ENCODE peak calls at places on chromosomes 4 and X, in four cellular contexts. One of them, this sample, is unnamed.

GRCh38 chrX:72046447-72046846 is 85.3 kb downstream of the RTL5 start:
- DNase-seq in NCI-H1694 treated with DMSO at 0.1 percent for 48 hours: no peak
- DNase-seq in fibroblast of pulmonary artery: no peak
- DNase-seq in activated effector memory CD4-positive, alpha-beta T cell treated with anti-CD3 and anti-CD28 coated beads, Interleukin-2, amount 50 U/mL, for 16 hours: no peak
- DNase-seq in this sample: no peak

GRCh38 chrX:153948847-153949819 is 4.7 kb upstream of the RENBP start:
- DNase-seq in NCI-H1694 treated with DMSO at 0.1 percent for 48 hours: no peak
- DNase-seq in fibroblast of pulmonary artery: no peak
- DNase-seq in activated effector memory CD4-positive, alpha-beta T cell treated with anti-CD3 and anti-CD28 coated beads, Interleukin-2, amount 50 U/mL, for 16 hours: no peak
- DNase-seq in this sample: no peak

GRCh38 chrX:47751670-47752069 is 85.0 kb upstream of the ZNF81 start:
- DNase-seq in NCI-H1694 treated with DMSO at 0.1 percent for 48 hours: no peak
- DNase-seq in fibroblast of pulmonary artery: peak
- DNase-seq in activated effector memory CD4-positive, alpha-beta T cell treated with anti-CD3 and anti-CD28 coated beads, Interleukin-2, amount 50 U/mL, for 16 hours: peak
- DNase-seq in this sample: no peak

GRCh38 chr4:102575369-102576129 is 74.4 kb downstream of the NFKB1 start:
- DNase-seq in NCI-H1694 treated with DMSO at 0.1 percent for 48 hours: no peak
- DNase-seq in fibroblast of pulmonary artery: no peak
- DNase-seq in activated effector memory CD4-positive, alpha-beta T cell treated with anti-CD3 and anti-CD28 coated beads, Interleukin-2, amount 50 U/mL, for 16 hours: no peak
- DNase-seq in this sample: no peak

GRCh38 chrX:43505759-43506158 is 150.3 kb upstream of the MAOA start:
- DNase-seq in NCI-H1694 treated with DMSO at 0.1 percent for 48 hours: no peak
- DNase-seq in fibroblast of pulmonary artery: no peak
- DNase-seq in activated effector memory CD4-positive, alpha-beta T cell treated with anti-CD3 and anti-CD28 coated beads, Interleukin-2, amount 50 U/mL, for 16 hours: no peak
- DNase-seq in this sample: no peak

GRCh38 chr4:122041312-122041711 is 89.5 kb upstream of the TRPC3 start:
- DNase-seq in NCI-H1694 treated with DMSO at 0.1 percent for 48 hours: no peak
- DNase-seq in fibroblast of pulmonary artery: no peak
- DNase-seq in activated effector memory CD4-positive, alpha-beta T cell treated with anti-CD3 and anti-CD28 coated beads, Interleukin-2, amount 50 U/mL, for 16 hours: no peak
- DNase-seq in this sample: no peak

GRCh38 chr4:22237155-22237751 is 278.6 kb downstream of the ADGRA3 start:
- DNase-seq in NCI-H1694 treated with DMSO at 0.1 percent for 48 hours: no peak
- DNase-seq in fibroblast of pulmonary artery: peak
- DNase-seq in activated effector memory CD4-positive, alpha-beta T cell treated with anti-CD3 and anti-CD28 coated beads, Interleukin-2, amount 50 U/mL, for 16 hours: no peak
- DNase-seq in this sample: peak

GRCh38 chrX:41526268-41526667 is 79.1 kb downstream of the NYX start:
- DNase-seq in NCI-H1694 treated with DMSO at 0.1 percent for 48 hours: no peak
- DNase-seq in fibroblast of pulmonary artery: no peak
- DNase-seq in activated effector memory CD4-positive, alpha-beta T cell treated with anti-CD3 and anti-CD28 coated beads, Interleukin-2, amount 50 U/mL, for 16 hours: no peak
- DNase-seq in this sample: no peak

GRCh38 chr4:5974321-5974720 is 43.9 kb downstream of the C4orf50 start:
- DNase-seq in NCI-H1694 treated with DMSO at 0.1 percent for 48 hours: no peak
- DNase-seq in fibroblast of pulmonary artery: no peak
- DNase-seq in activated effector memory CD4-positive, alpha-beta T cell treated with anti-CD3 and anti-CD28 coated beads, Interleukin-2, amount 50 U/mL, for 16 hours: peak
- DNase-seq in this sample: peak

GRCh38 chr4:111689731-111690130 is 455.5 kb upstream of the FAM241A start:
- DNase-seq in NCI-H1694 treated with DMSO at 0.1 percent for 48 hours: no peak
- DNase-seq in fibroblast of pulmonary artery: no peak
- DNase-seq in activated effector memory CD4-positive, alpha-beta T cell treated with anti-CD3 and anti-CD28 coated beads, Interleukin-2, amount 50 U/mL, for 16 hours: no peak
- DNase-seq in this sample: no peak

GRCh38 chr4:76470064-76470463 is 35.0 kb downstream of the SHROOM3 start:
- DNase-seq in NCI-H1694 treated with DMSO at 0.1 percent for 48 hours: no peak
- DNase-seq in fibroblast of pulmonary artery: no peak
- DNase-seq in activated effector memory CD4-positive, alpha-beta T cell treated with anti-CD3 and anti-CD28 coated beads, Interleukin-2, amount 50 U/mL, for 16 hours: no peak
- DNase-seq in this sample: no peak

GRCh38 chr4:135508006-135508714 is 1306.6 kb upstream of the PABPC4L start:
- DNase-seq in NCI-H1694 treated with DMSO at 0.1 percent for 48 hours: no peak
- DNase-seq in fibroblast of pulmonary artery: peak
- DNase-seq in activated effector memory CD4-positive, alpha-beta T cell treated with anti-CD3 and anti-CD28 coated beads, Interleukin-2, amount 50 U/mL, for 16 hours: no peak
- DNase-seq in this sample: no peak

GRCh38 chrX:21004835-21005234 is 369.4 kb upstream of the CNKSR2 start:
- DNase-seq in NCI-H1694 treated with DMSO at 0.1 percent for 48 hours: no peak
- DNase-seq in fibroblast of pulmonary artery: peak
- DNase-seq in activated effector memory CD4-positive, alpha-beta T cell treated with anti-CD3 and anti-CD28 coated beads, Interleukin-2, amount 50 U/mL, for 16 hours: no peak
- DNase-seq in this sample: no peak

GRCh38 chrX:138877746-138878145 is 166.2 kb upstream of the FGF13 start:
- DNase-seq in NCI-H1694 treated with DMSO at 0.1 percent for 48 hours: no peak
- DNase-seq in fibroblast of pulmonary artery: no peak
- DNase-seq in activated effector memory CD4-positive, alpha-beta T cell treated with anti-CD3 and anti-CD28 coated beads, Interleukin-2, amount 50 U/mL, for 16 hours: no peak
- DNase-seq in this sample: no peak

GRCh38 chr4:96352051-96352517 is 512.2 kb downstream of the PDHA2 start:
- DNase-seq in NCI-H1694 treated with DMSO at 0.1 percent for 48 hours: no peak
- DNase-seq in fibroblast of pulmonary artery: peak
- DNase-seq in activated effector memory CD4-positive, alpha-beta T cell treated with anti-CD3 and anti-CD28 coated beads, Interleukin-2, amount 50 U/mL, for 16 hours: no peak
- DNase-seq in this sample: no peak

GRCh38 chr4:108350332-108350731 is 181.6 kb upstream of the LEF1 start:
- DNase-seq in NCI-H1694 treated with DMSO at 0.1 percent for 48 hours: no peak
- DNase-seq in fibroblast of pulmonary artery: no peak
- DNase-seq in activated effector memory CD4-positive, alpha-beta T cell treated with anti-CD3 and anti-CD28 coated beads, Interleukin-2, amount 50 U/mL, for 16 hours: no peak
- DNase-seq in this sample: no peak

GRCh38 chr4:25767877-25768475 is 94.8 kb downstream of the SEL1L3 start:
- DNase-seq in NCI-H1694 treated with DMSO at 0.1 percent for 48 hours: peak
- DNase-seq in fibroblast of pulmonary artery: peak
- DNase-seq in activated effector memory CD4-positive, alpha-beta T cell treated with anti-CD3 and anti-CD28 coated beads, Interleukin-2, amount 50 U/mL, for 16 hours: no peak
- DNase-seq in this sample: no peak

GRCh38 chr4:74638001-74638400 is 156.3 kb downstream of the BTC start:
- DNase-seq in NCI-H1694 treated with DMSO at 0.1 percent for 48 hours: no peak
- DNase-seq in fibroblast of pulmonary artery: no peak
- DNase-seq in activated effector memory CD4-positive, alpha-beta T cell treated with anti-CD3 and anti-CD28 coated beads, Interleukin-2, amount 50 U/mL, for 16 hours: no peak
- DNase-seq in this sample: no peak

GRCh38 chrX:56505866-56506265 is 57.6 kb upstream of the UBQLN2 start:
- DNase-seq in NCI-H1694 treated with DMSO at 0.1 percent for 48 hours: no peak
- DNase-seq in fibroblast of pulmonary artery: no peak
- DNase-seq in activated effector memory CD4-positive, alpha-beta T cell treated with anti-CD3 and anti-CD28 coated beads, Interleukin-2, amount 50 U/mL, for 16 hours: no peak
- DNase-seq in this sample: no peak

GRCh38 chrX:100883654-100884053 is 9.5 kb upstream of the NOX1 start:
- DNase-seq in NCI-H1694 treated with DMSO at 0.1 percent for 48 hours: no peak
- DNase-seq in fibroblast of pulmonary artery: no peak
- DNase-seq in activated effector memory CD4-positive, alpha-beta T cell treated with anti-CD3 and anti-CD28 coated beads, Interleukin-2, amount 50 U/mL, for 16 hours: no peak
- DNase-seq in this sample: no peak

This sample was measured in spleen.